ENCODE peak calls at places on chromosomes 4 and X, in four cellular contexts. D is WTC11, S is A549, N is K562. H is an unnamed sample.
A peak's percentile ranks its signal among the peaks of the same experiment; 100 is the strongest.

GRCh38 chr4:14149469-14150030 is 522.0 kb upstream of the BOD1L1 start:
- DNase-seq in D (no peak), S (no peak), N (no peak), H (no peak)

GRCh38 chrX:41406211-41406610 is 40.9 kb upstream of the NYX start:
- DNase-seq in D (no peak), S (no peak), N (no peak), H (no peak)

GRCh38 chr4:3879681-3880594 is 113.8 kb downstream of the ADRA2C start:
- DNase-seq in D (peak; percentile 45), S (no peak), N (no peak), H (no peak)

GRCh38 chr4:76989391-76990061 is 40.0 kb downstream of the SEPTIN11 start:
- DNase-seq in D (no peak), S (no peak), N (no peak), H (no peak)

GRCh38 chr4:118981839-118982381 is 93.3 kb downstream of the SYNPO2 start:
- DNase-seq in D (peak; percentile 59), S (peak; percentile 64), N (peak; percentile 68), H (no peak)

GRCh38 chrX:136636121-136636520 is 11.8 kb upstream of the CD40LG start:
- DNase-seq in D (peak; percentile 40), S (no peak), N (no peak), H (no peak)

GRCh38 chrX:112832481-112833095 is 8.0 kb downstream of the AMOT start:
- DNase-seq in D (peak; percentile 14), S (no peak), N (no peak), H (no peak)

GRCh38 chrX:154358829-154359228 is 15.6 kb downstream of the FLNA start:
- DNase-seq in D (no peak), S (no peak), N (no peak), H (no peak)

GRCh38 chr4:16122784-16123183 is 39.0 kb upstream of the PROM1 start:
- DNase-seq in D (no peak), S (no peak), N (no peak), H (no peak)

GRCh38 chrX:20118065-20118824 is 1.5 kb upstream of the MAP7D2 start:
- DNase-seq in D (no peak), S (peak; percentile 11), N (no peak), H (no peak)

DNA sequence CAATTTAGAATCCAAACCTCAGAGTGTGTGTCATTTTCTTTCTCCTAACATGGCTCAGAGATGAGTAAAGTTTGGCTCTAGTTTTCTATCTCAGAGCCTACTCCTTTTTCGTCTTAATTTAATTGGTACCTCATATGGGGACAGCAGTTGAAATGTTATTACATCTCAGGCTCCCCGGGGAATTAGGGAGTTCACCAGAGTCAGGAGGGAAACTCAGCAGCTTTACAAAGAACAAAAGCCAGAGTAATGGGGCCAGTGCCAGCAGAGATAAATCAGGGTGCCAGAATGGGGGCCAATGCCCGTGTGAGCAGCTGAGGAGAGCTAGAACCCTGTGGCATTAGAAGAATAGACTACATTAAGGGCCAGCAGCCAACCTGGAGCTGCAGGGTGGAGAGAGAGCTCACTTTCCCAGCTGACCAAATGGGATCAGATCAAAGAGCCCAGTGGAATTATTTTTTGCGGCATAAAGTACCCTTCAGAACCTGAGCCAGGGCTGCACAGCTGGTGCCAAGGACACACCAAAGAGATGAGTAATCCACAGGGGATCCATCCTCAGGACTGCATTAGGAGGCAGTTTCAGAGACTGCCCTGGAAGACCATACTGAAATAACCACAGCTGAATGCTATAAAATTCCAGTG is 207.1 kb upstream of the DKK2 start:
- DNase-seq in D (no peak), S (no peak), N (no peak), H (no peak)
- TF ChIP-seq ESRRA in D (no peak), S (no peak), N (no peak), H (no peak)

GRCh38 chr4:185992585-185992984 is 76.4 kb upstream of the TLR3 start:
- DNase-seq in D (no peak), S (no peak), N (no peak), H (no peak)

GRCh38 chr4:185994750-185995149 is 74.2 kb upstream of the TLR3 start:
- DNase-seq in D (no peak), S (no peak), N (no peak), H (no peak)

GRCh38 chr4:185993328-185993973 is 75.5 kb upstream of the TLR3 start:
- DNase-seq in D (no peak), S (no peak), N (no peak), H (no peak)

GRCh38 chr4:185997287-185997686 is 71.7 kb upstream of the TLR3 start:
- DNase-seq in D (no peak), S (no peak), N (no peak), H (no peak)

DNA sequence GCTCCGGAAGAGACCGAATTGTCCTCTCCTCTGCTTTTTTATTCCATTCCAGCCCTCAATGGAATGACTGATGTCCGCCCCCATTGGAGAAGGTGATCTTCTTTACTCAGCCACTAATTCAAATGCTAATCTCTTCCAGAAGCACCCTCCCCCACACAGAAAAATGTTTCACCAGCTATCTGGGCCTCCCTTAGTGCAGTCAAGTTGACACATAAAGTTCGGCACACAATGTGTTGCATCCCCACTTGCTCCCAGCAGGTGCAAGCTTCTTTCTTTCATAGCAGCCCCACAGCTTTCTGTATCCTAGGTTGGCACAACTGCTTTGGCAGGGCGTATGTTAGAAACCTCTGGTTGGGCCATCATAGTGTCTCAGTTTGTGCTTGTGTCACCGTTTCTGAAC is 73.3 kb upstream of the TLR3 start:
- DNase-seq in D (no peak), S (no peak), N (no peak), H (no peak)
- TF ChIP-seq ESRRA in D (no peak), S (no peak), N (no peak), H (no peak)

DNA sequence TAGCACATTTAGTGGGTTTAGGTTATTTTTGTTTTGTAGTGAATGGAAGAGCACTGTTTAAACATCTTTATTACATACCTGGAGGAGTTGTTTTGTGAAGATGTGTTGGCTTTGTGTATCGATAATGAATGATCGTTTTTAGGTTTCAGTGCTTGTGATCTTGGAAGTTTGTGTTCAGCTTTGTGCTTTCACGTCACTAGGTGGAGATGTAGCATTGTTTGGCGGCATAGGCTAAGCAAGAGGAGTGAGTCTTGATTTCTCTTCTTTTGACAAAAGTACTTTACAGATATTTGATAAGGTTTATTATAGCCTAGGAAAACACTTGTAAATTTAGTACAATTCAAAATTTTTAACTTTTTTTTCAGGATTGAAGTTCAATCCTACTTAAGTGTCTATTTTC is 50.4 kb downstream of the PDK3 start:
- DNase-seq in D (no peak), S (peak; percentile 37), N (peak; percentile 6), H (no peak)
- TF ChIP-seq ESRRA in D (no peak), S (no peak), N (no peak), H (no peak)

GRCh38 chr4:157043131-157043530 is 32.8 kb upstream of the GLRB start:
- DNase-seq in D (no peak), S (peak; percentile 16), N (no peak), H (no peak)

GRCh38 chr4:157040380-157040779 is 35.6 kb upstream of the GLRB start:
- DNase-seq in D (no peak), S (no peak), N (no peak), H (no peak)

GRCh38 chr4:157048248-157048647 is 27.7 kb upstream of the GLRB start:
- DNase-seq in D (no peak), S (no peak), N (no peak), H (no peak)

GRCh38 chr4:157050561-157050960 is 25.4 kb upstream of the GLRB start:
- DNase-seq in D (no peak), S (no peak), N (no peak), H (no peak)

DNA sequence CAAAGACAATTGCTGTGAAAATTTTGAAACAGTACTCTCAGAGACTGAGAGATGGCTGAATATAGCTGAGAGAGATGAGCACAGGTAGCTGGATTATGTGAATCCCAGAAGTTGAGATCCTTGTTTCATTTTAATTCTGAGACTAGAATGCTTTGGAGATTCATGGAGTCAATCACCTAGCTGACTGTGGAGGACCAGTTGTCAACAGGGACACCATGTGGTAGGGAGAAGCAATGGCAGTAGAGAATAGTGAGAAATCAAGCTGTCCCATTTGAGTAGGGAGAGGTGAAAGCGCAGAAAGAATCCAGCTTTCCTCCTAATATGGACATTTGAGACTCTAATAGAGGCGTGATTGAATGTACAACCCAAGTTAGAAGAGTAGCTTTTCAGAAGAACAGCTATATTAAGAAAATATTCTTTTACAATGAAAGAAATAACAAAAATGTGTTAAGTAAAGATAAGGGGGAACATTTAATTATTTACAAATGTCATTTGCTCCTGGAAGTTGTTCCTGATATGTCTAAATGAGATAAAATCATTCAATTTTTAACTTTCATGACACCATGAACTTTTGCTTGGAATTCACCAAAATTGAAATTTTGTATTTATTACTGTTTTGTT is 30.3 kb upstream of the GLRB start:
- DNase-seq in D (no peak), S (peak; percentile 54), N (peak; percentile 6), H (no peak)
- TF ChIP-seq ESRRA in D (no peak), S (no peak), N (no peak), H (no peak)

DNA sequence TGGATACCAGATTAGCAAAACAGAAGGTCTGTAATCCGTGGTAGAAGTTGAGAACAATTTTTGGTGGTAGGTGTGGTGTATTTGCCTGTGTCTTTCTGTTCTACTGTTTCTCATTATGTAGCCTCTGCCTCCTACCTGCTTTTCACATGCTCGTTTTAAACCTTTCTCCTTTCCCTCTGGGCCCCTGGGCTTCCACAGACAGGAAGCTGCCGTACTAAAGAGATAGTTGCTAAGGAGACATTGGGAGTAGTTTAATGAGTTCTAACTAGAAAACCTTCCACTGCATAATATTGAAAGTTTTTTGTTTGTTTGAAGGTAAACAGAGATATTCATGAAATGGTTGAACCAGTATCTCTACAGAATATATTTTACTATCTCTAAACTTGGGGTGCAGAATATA is 107.8 kb downstream of the STOX2 start:
- DNase-seq in D (no peak), S (no peak), N (no peak), H (no peak)
- TF ChIP-seq ESRRA in D (no peak), S (no peak), N (no peak), H (no peak)

GRCh38 chrX:37060999-37061398 is 52.8 kb downstream of the FAM47C start:
- DNase-seq in D (no peak), S (peak; percentile 35), N (peak; percentile 38), H (no peak)
- TF ChIP-seq ESRRA in D (no peak), S (no peak), N (no peak), H (no peak)

GRCh38 chr4:37648084-37648817 is 37.9 kb downstream of the RELL1 start:
- DNase-seq in D (no peak), S (peak; percentile 92), N (peak; percentile 43), H (no peak)
- TF ChIP-seq ESRRA in D (no peak), S (peak; percentile 82), N (no peak), H (no peak)

H was measured in GM12878.